ENCODE peak calls at places on chromosomes 12 and 14, in nine cellular contexts. X, H, E, J, R, I, W, B and O are unnamed samples.

GRCh38 chr14:80933282-80933681 is 8.3 kb downstream of the CEP128 start:
- DNase-seq in X (no peak), H (no peak), E (no peak), J (no peak), R (no peak), I (no peak), W (no peak), B (no peak), O (no peak)

GRCh38 chr12:49827351-49828099 is 688 bp downstream of the NCKAP5L start:
- DNase-seq in X (peak), H (peak), E (peak), J (peak), R (no peak), I (peak), W (peak), B (peak), O (no peak)

GRCh38 chr12:76065917-76066316 is 18.6 kb downstream of the NAP1L1 start:
- DNase-seq in X (no peak), H (no peak), E (no peak), J (no peak), R (no peak), I (no peak), W (no peak), B (no peak), O (no peak)

GRCh38 chr14:87615050-87615449 is 377.9 kb downstream of the GALC start:
- DNase-seq in X (no peak), H (no peak), E (no peak), J (no peak), R (no peak), I (no peak), W (no peak), B (no peak), O (no peak)

GRCh38 chr14:70254476-70254961 is 65.8 kb upstream of the SLC8A3 start:
- DNase-seq in X (no peak), H (peak), E (peak), J (peak), R (no peak), I (no peak), W (peak), B (peak), O (peak)

GRCh38 chr14:91036741-91037469 is 23.5 kb downstream of the RPS6KA5 start:
- DNase-seq in X (no peak), H (no peak), E (no peak), J (no peak), R (no peak), I (no peak), W (no peak), B (no peak), O (no peak)

GRCh38 chr12:119839201-119839600 is 37.9 kb downstream of the CIT start:
- DNase-seq in X (no peak), H (no peak), E (no peak), J (no peak), R (no peak), I (no peak), W (no peak), B (no peak), O (no peak)

GRCh38 chr12:132909030-132909368 is 21.6 kb upstream of the CHFR start:
- DNase-seq in X (no peak), H (no peak), E (no peak), J (no peak), R (no peak), I (no peak), W (no peak), B (no peak), O (no peak)

GRCh38 chr12:132611620-132612019 is 1.2 kb upstream of the LRCOL1 start:
- DNase-seq in X (no peak), H (no peak), E (no peak), J (no peak), R (no peak), I (no peak), W (no peak), B (no peak), O (no peak)

GRCh38 chr14:102683399-102684275 is 91.2 kb downstream of the RCOR1 start:
- DNase-seq in X (no peak), H (no peak), E (no peak), J (no peak), R (no peak), I (no peak), W (no peak), B (no peak), O (no peak)

GRCh38 chr12:131861261-131862083 is 33.0 kb upstream of the ULK1 start:
- DNase-seq in X (no peak), H (no peak), E (no peak), J (no peak), R (no peak), I (no peak), W (no peak), B (no peak), O (no peak)

GRCh38 chr12:122738561-122738960 is 7.9 kb upstream of the HCAR1 start:
- DNase-seq in X (no peak), H (no peak), E (no peak), J (no peak), R (no peak), I (no peak), W (no peak), B (no peak), O (no peak)

GRCh38 chr14:20848955-20849570 is 42.1 kb upstream of the RNASE3 start:
- DNase-seq in X (no peak), H (no peak), E (no peak), J (no peak), R (no peak), I (no peak), W (no peak), B (peak), O (no peak)

GRCh38 chr12:111434680-111435338 is 29.1 kb downstream of the SH2B3 start:
- DNase-seq in X (peak), H (no peak), E (peak), J (peak), R (no peak), I (no peak), W (peak), B (no peak), O (no peak)

GRCh38 chr14:101563352-101563653 is 2.0 kb downstream of the DIO3 start:
- DNase-seq in X (no peak), H (no peak), E (no peak), J (no peak), R (no peak), I (no peak), W (no peak), B (no peak), O (no peak)

GRCh38 chr14:101567252-101567651 is 6.0 kb downstream of the DIO3 start:
- DNase-seq in X (no peak), H (no peak), E (no peak), J (no peak), R (no peak), I (no peak), W (no peak), B (no peak), O (no peak)

GRCh38 chr14:101564444-101564776 is 3.1 kb downstream of the DIO3 start:
- DNase-seq in X (no peak), H (no peak), E (no peak), J (no peak), R (no peak), I (no peak), W (no peak), B (no peak), O (no peak)

GRCh38 chr14:101563654-101564443 is 2.6 kb downstream of the DIO3 start:
- DNase-seq in X (no peak), H (no peak), E (no peak), J (no peak), R (no peak), I (no peak), W (no peak), B (peak), O (no peak)

DNA sequence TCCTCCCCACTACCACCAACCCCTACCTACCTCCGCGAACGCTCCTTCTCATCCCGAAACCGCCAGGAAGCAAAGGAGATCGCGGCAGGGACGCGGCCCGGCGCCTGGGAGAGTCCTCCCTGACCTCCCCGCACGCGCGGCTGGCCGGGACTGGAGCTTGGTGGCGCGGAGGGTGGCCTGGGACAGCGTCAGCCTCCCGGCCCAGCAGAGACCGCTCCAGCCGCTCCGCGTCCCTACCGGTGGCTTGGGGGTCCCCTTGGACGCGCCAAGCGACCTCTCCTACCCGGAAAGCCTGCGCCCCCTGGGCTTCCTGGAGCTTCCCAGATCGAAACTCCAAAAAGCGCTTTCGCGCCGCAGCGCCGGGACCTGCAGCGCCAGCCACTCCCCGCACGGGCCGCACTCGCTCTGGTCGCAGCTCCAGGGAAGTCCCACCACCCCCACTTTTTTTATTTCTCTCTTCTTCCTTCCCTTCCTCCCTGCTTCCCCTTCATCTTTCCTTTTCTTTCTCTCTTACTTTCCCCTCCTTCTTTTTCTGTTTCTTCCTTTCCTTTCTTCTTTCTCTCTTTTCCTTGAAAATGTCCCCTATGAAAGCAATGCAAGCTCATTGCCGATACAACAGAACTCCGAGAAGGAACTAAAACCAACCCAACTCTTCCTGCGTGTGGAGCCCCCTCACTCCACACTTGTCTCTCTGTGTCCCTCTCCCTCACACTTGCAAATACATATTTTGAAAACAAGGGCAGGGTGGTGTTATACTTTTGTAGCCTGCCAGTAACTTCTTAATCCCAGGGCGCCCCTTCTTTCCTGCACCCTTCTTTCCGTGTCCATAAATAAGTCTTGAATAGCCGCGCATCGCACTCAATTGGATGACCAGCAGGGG is 3.8 kb downstream of the DIO3 start:
- DNase-seq in X (no peak), H (no peak), E (no peak), J (no peak), R (no peak), I (no peak), W (no peak), B (peak), O (no peak)
- H3K4me3 ChIP-seq in X (no peak), H (no peak), E (no peak), J (no peak), R (no peak), I (no peak), W (no peak), B (peak), O (no peak)

GRCh38 chr14:92144708-92145107 is 22.9 kb downstream of the CPSF2 start:
- DNase-seq in X (no peak), H (no peak), E (peak), J (no peak), R (no peak), I (no peak), W (no peak), B (no peak), O (no peak)
- H3K4me3 ChIP-seq in X (no peak), H (no peak), E (no peak), J (no peak), R (no peak), I (no peak), W (no peak), B (no peak), O (no peak)

DNA sequence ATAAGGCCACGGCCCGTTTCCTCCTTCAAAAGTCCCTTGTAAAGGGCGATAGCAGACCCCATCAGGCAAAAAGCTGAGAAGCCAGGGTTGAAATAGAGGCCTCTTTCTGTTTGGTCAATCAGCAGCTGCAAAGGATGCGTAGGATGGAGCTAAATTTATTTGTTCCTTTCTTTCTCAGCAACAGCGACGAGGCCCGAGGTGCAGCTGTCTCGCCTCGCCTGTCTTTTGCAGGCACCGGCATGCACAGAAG is 176 bp upstream of the MAP1LC3B2 start:
- DNase-seq in X (no peak), H (no peak), E (no peak), J (peak), R (no peak), I (no peak), W (no peak), B (no peak), O (peak)
- H3K4me3 ChIP-seq in X (peak), H (no peak), E (no peak), J (peak), R (no peak), I (peak), W (no peak), B (no peak), O (no peak)

DNA sequence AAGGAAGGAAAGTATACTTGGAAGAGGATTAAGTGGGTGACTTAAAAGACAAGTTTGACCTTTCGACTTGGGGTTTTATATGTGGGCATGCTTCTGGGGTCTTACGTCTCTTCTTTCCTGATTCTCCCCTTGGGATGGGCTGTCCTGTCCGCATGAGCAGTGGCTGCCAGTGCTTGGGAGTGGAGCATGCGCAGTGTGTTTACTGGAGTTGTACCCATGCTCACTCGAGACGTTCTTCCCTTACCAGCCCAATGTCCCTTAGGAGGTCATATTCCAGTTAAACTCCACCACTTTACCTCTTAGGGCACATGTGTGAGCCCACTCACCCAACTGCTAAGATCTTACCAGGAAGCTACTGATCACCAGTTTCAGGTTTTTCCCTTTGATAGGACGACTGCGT is 20.0 kb upstream of the CHST11 start:
- DNase-seq in X (no peak), H (no peak), E (no peak), J (no peak), R (no peak), I (no peak), W (no peak), B (no peak), O (no peak)
- H3K4me3 ChIP-seq in X (no peak), H (no peak), E (no peak), J (no peak), R (no peak), I (no peak), W (no peak), B (no peak), O (no peak)

GRCh38 chr12:102054345-102054744 is 7.4 kb downstream of the WASHC3 start:
- DNase-seq in X (no peak), H (no peak), E (no peak), J (no peak), R (no peak), I (no peak), W (no peak), B (no peak), O (no peak)
- H3K4me3 ChIP-seq in X (no peak), H (no peak), E (no peak), J (no peak), R (no peak), I (no peak), W (no peak), B (no peak), O (no peak)

GRCh38 chr12:46964496-46965098 is 114.8 kb upstream of the PCED1B start:
- DNase-seq in X (no peak), H (no peak), E (peak), J (no peak), R (no peak), I (no peak), W (peak), B (peak), O (no peak)
- H3K4me3 ChIP-seq in X (no peak), H (no peak), E (peak), J (no peak), R (no peak), I (no peak), W (no peak), B (peak), O (no peak)

DNA sequence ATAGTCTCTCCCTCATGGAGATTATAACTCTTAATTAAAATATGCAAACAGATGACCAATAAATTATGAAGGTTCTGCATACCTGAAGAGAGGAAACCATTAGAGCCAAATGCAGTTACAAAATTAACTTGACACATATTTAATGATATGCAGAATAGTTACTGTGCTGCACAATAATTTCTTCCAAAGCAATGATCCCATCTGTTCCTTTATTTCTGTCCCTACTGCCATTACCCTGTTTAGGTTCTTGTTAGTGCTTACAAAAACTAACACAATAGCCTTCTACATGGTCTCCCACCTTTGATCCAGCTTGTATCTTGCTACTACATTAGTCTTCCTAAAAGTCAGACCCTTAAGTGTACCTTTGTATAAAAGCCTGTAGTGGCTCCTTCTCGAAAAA is 411.1 kb downstream of the APAF1 start:
- DNase-seq in X (no peak), H (no peak), E (no peak), J (no peak), R (no peak), I (no peak), W (no peak), B (no peak), O (no peak)
- H3K4me3 ChIP-seq in X (no peak), H (no peak), E (no peak), J (no peak), R (no peak), I (no peak), W (no peak), B (no peak), O (no peak)

GRCh38 chr12:114901316-114901715 is 217.3 kb upstream of the TBX3 start:
- DNase-seq in X (no peak), H (no peak), E (peak), J (no peak), R (no peak), I (no peak), W (no peak), B (no peak), O (no peak)

GRCh38 chr12:114898159-114898558 is 214.2 kb upstream of the TBX3 start:
- DNase-seq in X (no peak), H (no peak), E (no peak), J (no peak), R (no peak), I (no peak), W (no peak), B (no peak), O (no peak)

GRCh38 chr12:114904254-114905003 is 220.5 kb upstream of the TBX3 start:
- DNase-seq in X (no peak), H (no peak), E (peak), J (no peak), R (no peak), I (no peak), W (peak), B (no peak), O (peak)

GRCh38 chr12:114903394-114903748 is 219.4 kb upstream of the TBX3 start:
- DNase-seq in X (no peak), H (no peak), E (peak), J (no peak), R (peak), I (no peak), W (peak), B (no peak), O (peak)

DNA sequence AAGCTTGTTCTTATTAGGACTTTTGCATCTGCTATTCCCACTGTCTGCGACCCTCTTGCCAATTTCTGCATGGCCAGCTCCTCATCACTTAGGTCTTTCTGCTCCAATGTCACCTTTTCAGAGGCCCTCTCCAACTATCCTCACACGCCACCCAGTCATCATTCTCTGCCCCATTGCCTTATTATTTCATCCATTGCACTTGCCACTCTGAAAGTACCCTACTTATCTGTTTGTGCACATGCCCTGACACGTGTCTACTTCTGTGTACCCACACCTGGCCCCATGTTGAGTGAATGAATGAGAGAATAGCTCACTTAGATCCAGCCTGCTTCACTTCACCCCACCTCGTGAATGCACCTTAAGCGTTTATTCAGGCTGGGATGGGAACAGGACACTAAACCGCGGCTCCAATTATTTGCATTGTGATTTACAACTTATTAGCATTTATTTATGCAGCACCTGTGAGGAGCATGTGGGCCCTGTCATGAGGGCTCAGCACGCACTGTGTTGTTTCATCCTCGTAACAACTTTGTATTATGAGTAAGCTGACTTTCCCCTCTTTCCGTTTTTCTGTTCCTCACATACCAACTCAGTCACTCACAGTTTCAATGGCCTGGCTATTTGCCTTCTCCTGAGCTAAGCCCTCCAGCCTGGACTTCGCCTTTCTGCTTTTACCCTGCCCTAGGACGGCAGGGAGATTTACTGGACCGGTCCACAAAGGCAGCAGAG is 218.9 kb upstream of the TBX3 start:
- DNase-seq in X (no peak), H (no peak), E (peak), J (peak), R (peak), I (no peak), W (peak), B (no peak), O (peak)
- H3K4me3 ChIP-seq in X (no peak), H (no peak), E (no peak), J (no peak), R (peak), I (no peak), W (peak), B (no peak), O (peak)

GRCh38 chr12:112938751-112939150 is 477 bp downstream of the OAS3 start:
- DNase-seq in X (no peak), H (no peak), E (peak), J (no peak), R (no peak), I (no peak), W (peak), B (no peak), O (no peak)

GRCh38 chr12:112942572-112942971 is 4.3 kb downstream of the OAS3 start:
- DNase-seq in X (no peak), H (no peak), E (no peak), J (no peak), R (no peak), I (no peak), W (no peak), B (no peak), O (no peak)

GRCh38 chr12:112937741-112938719 is at the start of gene OAS3:
- DNase-seq in X (peak), H (peak), E (peak), J (peak), R (peak), I (peak), W (peak), B (peak), O (peak)

GRCh38 chr12:112941528-112942335 is 3.5 kb downstream of the OAS3 start:
- DNase-seq in X (no peak), H (no peak), E (no peak), J (no peak), R (no peak), I (no peak), W (no peak), B (no peak), O (no peak)

GRCh38 chr12:112939761-112940357 is 1.6 kb downstream of the OAS3 start:
- DNase-seq in X (no peak), H (no peak), E (no peak), J (peak), R (no peak), I (no peak), W (no peak), B (no peak), O (no peak)
- H3K4me3 ChIP-seq in X (peak), H (no peak), E (no peak), J (peak), R (no peak), I (no peak), W (no peak), B (no peak), O (no peak)